ENCODE peak calls at places on chromosomes 3 and 15, in seven cellular contexts. E is sigmoid colon, S is K562, O is breast epithelium, V is ovary, X is IMR-90, B is uterus. Y is an unnamed sample. For H3K27me3 and H3K9me3, the result is how much of the 10 kb centered on the place peaks cover.

GRCh38 chr3:123941150-123941941 is 19.7 kb downstream of the CCDC14 start:
- DNase-seq in E (no peak), S (no peak), O (no peak), V (no peak), X (no peak), B (no peak), Y (no peak)

GRCh38 chr15:55993804-55994539 is 560 bp upstream of the NEDD4 start:
- DNase-seq in E (no peak), S (no peak), O (no peak), V (no peak), X (peak), B (no peak), Y (no peak)

GRCh38 chr3:138916824-138917223 is 30.1 kb downstream of the FOXL2 start:
- DNase-seq in E (no peak), S (no peak), O (peak), V (no peak), X (no peak), B (peak), Y (peak)

GRCh38 chr3:5531741-5532140 is 344.2 kb downstream of the EDEM1 start:
- DNase-seq in E (no peak), S (no peak), O (no peak), V (no peak), X (no peak), B (no peak), Y (no peak)

GRCh38 chr15:48925714-48926223 is 38.0 kb downstream of the SHC4 start:
- DNase-seq in E (no peak), S (peak), O (no peak), V (no peak), X (peak), B (no peak), Y (no peak)

GRCh38 chr3:188154758-188155574 is 1.0 kb downstream of the LPP start:
- DNase-seq in E (no peak), S (no peak), O (no peak), V (no peak), X (peak), B (peak), Y (no peak)

GRCh38 chr3:143247007-143247563 is 127.5 kb downstream of the CHST2 start:
- DNase-seq in E (no peak), S (no peak), O (no peak), V (no peak), X (no peak), B (no peak), Y (no peak)

GRCh38 chr3:3560566-3561336 is 238.5 kb upstream of the LRRN1 start:
- DNase-seq in E (no peak), S (no peak), O (no peak), V (no peak), X (peak), B (no peak), Y (no peak)

GRCh38 chr3:148379763-148380162 is 317.9 kb upstream of the AGTR1 start:
- DNase-seq in E (no peak), S (no peak), O (no peak), V (no peak), X (peak), B (no peak), Y (no peak)

GRCh38 chr15:78915341-78916087 is 29.3 kb downstream of the CTSH start:
- DNase-seq in E (peak), S (no peak), O (no peak), V (no peak), X (no peak), B (peak), Y (no peak)

GRCh38 chr3:79983063-79983561 is 215.3 kb upstream of the ROBO1 start:
- DNase-seq in E (no peak), S (no peak), O (no peak), V (no peak), X (no peak), B (no peak), Y (no peak)

GRCh38 chr15:92391640-92392039 is 2.0 kb upstream of the ST8SIA2 start:
- DNase-seq in E (no peak), S (no peak), O (no peak), V (no peak), X (peak), B (no peak), Y (no peak)

GRCh38 chr3:105518806-105519418 is 152.2 kb downstream of the ALCAM start:
- DNase-seq in E (no peak), S (peak), O (no peak), V (no peak), X (peak), B (no peak), Y (no peak)

GRCh38 chr3:48157950-48158376 is 30.3 kb downstream of the CDC25A start:
- DNase-seq in E (peak), S (peak), O (no peak), V (peak), X (peak), B (peak), Y (peak)

GRCh38 chr15:82646250-82647044 is 716 bp downstream of the CPEB1 start:
- DNase-seq in E (no peak), S (peak), O (no peak), V (peak), X (no peak), B (peak), Y (no peak)
- H3K27me3 ChIP-seq in E (under half), S (under half), O (under half), V (under half), X (half or more), B (under half), Y (half or more)

GRCh38 chr15:99635145-99635544 is 69.4 kb downstream of the MEF2A start:
- DNase-seq in E (no peak), S (no peak), O (no peak), V (no peak), X (no peak), B (no peak), Y (no peak)
- H3K9me3 ChIP-seq in E (under half), S (under half), O (under half), V (under half), X (under half), B (under half), Y (under half)

GRCh38 chr3:172394692-172395091 is 53.6 kb downstream of the GHSR start:
- DNase-seq in E (no peak), S (no peak), O (no peak), V (no peak), X (no peak), B (no peak), Y (no peak)

GRCh38 chr3:172396400-172396799 is 51.9 kb downstream of the GHSR start:
- DNase-seq in E (no peak), S (no peak), O (no peak), V (no peak), X (no peak), B (no peak), Y (no peak)

GRCh38 chr3:172402090-172402489 is 46.2 kb downstream of the GHSR start:
- DNase-seq in E (no peak), S (no peak), O (no peak), V (no peak), X (no peak), B (no peak), Y (no peak)

GRCh38 chr3:172397716-172398405 is 50.4 kb downstream of the GHSR start:
- DNase-seq in E (no peak), S (no peak), O (no peak), V (no peak), X (peak), B (no peak), Y (no peak)

DNA sequence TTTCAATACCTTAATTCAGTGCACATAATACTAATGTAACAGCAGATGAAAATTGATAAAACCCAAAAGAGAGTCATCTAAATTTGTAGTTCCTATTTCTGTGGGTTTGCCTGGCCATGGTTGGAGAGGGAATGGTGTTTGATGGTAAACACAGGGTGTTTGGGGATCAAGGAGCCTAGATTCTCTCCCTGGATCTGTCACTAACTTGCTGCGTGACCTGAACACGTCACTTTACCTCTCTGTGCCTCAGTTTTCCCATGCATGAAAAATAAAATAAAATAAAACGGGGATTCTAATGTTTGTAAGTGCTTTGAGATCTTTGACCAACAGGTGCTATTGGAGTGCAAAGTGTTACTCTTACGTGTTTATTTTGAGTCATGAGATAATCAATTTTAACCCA is 49.8 kb downstream of the GHSR start:
- DNase-seq in E (no peak), S (no peak), O (no peak), V (no peak), X (no peak), B (no peak), Y (no peak)
- TF ChIP-seq POLR2A in E (no peak), S (no peak), O (no peak), V (no peak), X (no peak), B (no peak), Y (no peak)

DNA sequence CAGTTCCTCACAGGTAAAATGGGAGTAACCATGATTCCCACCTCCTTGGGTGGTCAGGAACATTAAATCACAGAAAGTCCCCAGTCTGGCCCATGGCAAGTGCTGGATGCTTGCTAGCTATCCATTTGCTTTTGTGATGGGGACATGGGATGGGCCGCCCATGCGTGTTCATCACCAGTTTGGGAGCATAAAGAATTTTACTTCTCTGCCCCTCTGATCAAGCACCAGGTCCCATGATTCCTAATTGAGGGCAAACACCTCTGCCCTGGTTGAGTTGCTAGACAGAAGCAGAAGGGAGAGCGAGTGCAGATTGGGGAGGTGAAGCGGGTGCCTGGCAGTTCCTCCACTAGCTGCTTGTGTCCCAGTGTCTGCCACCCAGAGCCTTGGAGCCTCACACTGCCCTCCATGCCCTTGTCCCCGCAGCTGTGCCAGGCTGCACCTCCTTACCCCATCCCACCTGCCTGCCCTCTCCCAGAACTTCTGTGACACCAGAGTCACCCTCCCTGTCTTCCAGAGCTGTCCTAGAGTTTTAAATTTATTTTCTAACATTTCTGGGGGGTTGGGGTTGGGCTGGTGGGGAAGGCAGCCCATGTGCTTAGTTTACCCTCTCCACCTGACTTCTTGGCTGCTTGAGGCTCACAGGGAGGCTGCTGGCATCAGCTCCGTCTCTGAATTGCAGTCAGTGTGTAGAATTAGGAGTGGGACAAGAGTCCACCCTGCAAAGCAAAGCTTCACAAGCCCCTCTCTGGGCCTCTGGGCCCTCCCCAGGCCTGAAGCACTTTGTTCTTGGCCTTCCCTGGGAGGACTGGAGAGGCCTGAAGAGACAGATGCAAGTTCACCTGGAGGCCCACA is 18.4 kb downstream of the CFAP100 start:
- DNase-seq in E (no peak), S (no peak), O (no peak), V (no peak), X (no peak), B (no peak), Y (peak)
- H3K27me3 ChIP-seq in E (under half), S (under half), O (under half), V (under half), X (under half), B (under half), Y (half or more)

DNA sequence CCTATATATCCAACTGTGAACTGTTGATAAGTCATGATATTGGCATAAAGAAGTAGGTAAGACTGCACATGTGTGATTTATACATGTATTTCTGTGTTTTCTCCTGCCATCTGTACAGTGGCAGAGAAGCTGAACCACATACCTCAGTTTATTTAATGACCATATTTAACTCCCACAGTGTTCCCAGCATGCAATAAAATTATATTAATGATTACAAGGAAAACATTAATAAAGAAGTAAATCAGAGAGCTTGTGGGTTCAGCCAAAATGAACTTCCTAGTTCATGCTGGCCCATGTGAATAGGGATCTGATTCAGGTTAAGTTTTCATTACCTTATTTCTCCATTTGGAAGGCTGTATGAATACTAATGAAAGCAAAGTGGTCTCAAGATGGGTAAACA is 439.2 kb downstream of the CNTN6 start:
- DNase-seq in E (no peak), S (no peak), O (no peak), V (no peak), X (no peak), B (no peak), Y (no peak)
- H3K9me3 ChIP-seq in E (under half), S (under half), O (under half), V (under half), X (under half), B (under half), Y (under half)

GRCh38 chr3:39019299-39019698 is 32.4 kb downstream of the SCN11A start:
- DNase-seq in E (no peak), S (no peak), O (no peak), V (no peak), X (no peak), B (no peak), Y (no peak)
- TF ChIP-seq POLR2A in E (no peak), S (no peak), O (no peak), V (no peak), X (no peak), B (no peak), Y (no peak)

GRCh38 chr15:89406218-89406716 is 71.6 kb upstream of the POLG start:
- DNase-seq in E (no peak), S (no peak), O (no peak), V (no peak), X (no peak), B (no peak), Y (no peak)
- H3K27me3 ChIP-seq in E (half or more), S (half or more), O (under half), V (under half), X (half or more), B (under half), Y (under half)

GRCh38 chr15:25249236-25250010 is 189.4 kb downstream of the UBE3A start:
- DNase-seq in E (no peak), S (no peak), O (no peak), V (peak), X (no peak), B (no peak), Y (peak)

GRCh38 chr15:25248583-25249235 is 190.1 kb downstream of the UBE3A start:
- DNase-seq in E (peak), S (no peak), O (peak), V (no peak), X (no peak), B (peak), Y (peak)

GRCh38 chr15:25251700-25252390 is 187.0 kb downstream of the UBE3A start:
- DNase-seq in E (peak), S (no peak), O (peak), V (peak), X (no peak), B (peak), Y (peak)

GRCh38 chr15:25250906-25251622 is 187.8 kb downstream of the UBE3A start:
- DNase-seq in E (peak), S (no peak), O (peak), V (peak), X (no peak), B (no peak), Y (no peak)

GRCh38 chr15:25250011-25250596 is 188.7 kb downstream of the UBE3A start:
- DNase-seq in E (peak), S (no peak), O (peak), V (peak), X (no peak), B (no peak), Y (peak)
- H3K9me3 ChIP-seq in E (under half), S (under half), O (half or more), V (under half), X (half or more), B (under half), Y (half or more)

DNA sequence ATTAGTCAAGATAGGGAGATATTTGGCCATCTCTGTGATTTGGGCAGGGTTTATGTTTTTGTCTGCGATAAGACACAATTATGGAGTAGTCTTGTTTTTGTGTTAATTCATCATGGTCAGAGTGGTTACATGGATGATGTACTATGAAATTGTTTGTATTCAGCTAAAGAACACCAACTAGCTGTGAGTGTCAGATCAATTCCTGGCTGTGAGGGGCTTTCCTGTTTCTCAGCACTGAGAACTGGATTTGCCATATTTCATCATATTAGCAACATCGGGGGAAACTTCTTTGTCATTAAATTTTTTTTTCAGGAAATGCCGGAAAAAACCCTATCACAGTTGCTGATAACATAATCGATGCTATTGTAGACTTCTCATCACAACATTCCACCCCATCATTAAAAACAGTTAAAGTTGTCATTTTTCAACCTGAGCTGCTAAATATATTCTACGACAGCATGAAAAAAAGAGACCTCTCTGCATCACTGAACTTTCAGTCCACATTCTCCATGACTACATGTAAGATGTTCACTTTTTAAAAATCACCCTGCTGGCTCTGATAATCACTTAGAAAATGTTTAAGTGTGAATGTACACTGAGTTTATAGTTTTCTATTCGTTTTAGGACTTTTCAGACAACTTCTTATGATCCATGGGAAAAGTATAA is 49.2 kb downstream of the PARP15 start:
- DNase-seq in E (no peak), S (no peak), O (no peak), V (no peak), X (no peak), B (no peak), Y (no peak)
- TF ChIP-seq POLR2A in E (no peak), S (no peak), O (no peak), V (no peak), X (no peak), B (no peak), Y (no peak)

GRCh38 chr15:37117030-37117429 is 16.7 kb upstream of the MEIS2 start:
- DNase-seq in E (no peak), S (no peak), O (no peak), V (no peak), X (no peak), B (no peak), Y (no peak)
- H3K27me3 ChIP-seq in E (under half), S (under half), O (under half), V (under half), X (under half), B (under half), Y (under half)

Y was measured in stomach.